ENCODE peak calls at places on chromosomes 2 and 18, in nine cellular contexts. J is activated T-cell treated with anti-CD3 and anti-CD28 coated beads for 48 hours, T is NB4, M is glomerular endothelial cell, R is colonic mucosa, I is EL, Z is NCI-H2081, D is tibial nerve, X is GM12891. E is an unnamed sample.

GRCh38 chr2:240433973-240434727 is 1.3 kb upstream of the GPC1 start:
- DNase-seq in J (no peak), T (peak; percentile 64), M (peak; percentile 4), R (no peak), I (peak; percentile 97), Z (no peak), D (no peak), X (no peak), E (peak; percentile 60)

GRCh38 chr2:38030590-38031326 is 45.2 kb downstream of the CYP1B1 start:
- DNase-seq in J (no peak), T (no peak), M (no peak), R (no peak), I (no peak), Z (no peak), D (peak; percentile 45), X (no peak), E (no peak)

GRCh38 chr2:146129231-146129630 is 1609.3 kb upstream of the ZEB2 start:
- DNase-seq in J (no peak), T (no peak), M (no peak), R (no peak), I (no peak), Z (no peak), D (no peak), X (no peak), E (no peak)

GRCh38 chr2:7378642-7379041 is 461.4 kb downstream of the RNF144A start:
- DNase-seq in J (no peak), T (no peak), M (no peak), R (no peak), I (no peak), Z (no peak), D (no peak), X (no peak), E (no peak)

GRCh38 chr2:110725370-110725769 is 7.0 kb upstream of the ACOXL start:
- DNase-seq in J (no peak), T (no peak), M (no peak), R (no peak), I (no peak), Z (no peak), D (no peak), X (no peak), E (no peak)

GRCh38 chr2:85996591-85996990 is 107.8 kb upstream of the ST3GAL5 start:
- DNase-seq in J (no peak), T (peak; percentile 70), M (no peak), R (no peak), I (no peak), Z (no peak), D (no peak), X (no peak), E (peak; percentile 43)

GRCh38 chr2:239190346-239190745 is 210.5 kb downstream of the HDAC4 start:
- DNase-seq in J (no peak), T (no peak), M (no peak), R (no peak), I (no peak), Z (no peak), D (no peak), X (no peak), E (no peak)

GRCh38 chr18:75958683-75959082 is 531.2 kb upstream of the SMIM21 start:
- DNase-seq in J (no peak), T (no peak), M (no peak), R (no peak), I (no peak), Z (no peak), D (no peak), X (no peak), E (no peak)

GRCh38 chr2:160266078-160266551 is 66.0 kb upstream of the ITGB6 start:
- DNase-seq in J (no peak), T (no peak), M (no peak), R (no peak), I (no peak), Z (no peak), D (no peak), X (no peak), E (no peak)

GRCh38 chr2:143965493-143966164 is 554.3 kb downstream of the ZEB2 start:
- DNase-seq in J (no peak), T (no peak), M (no peak), R (no peak), I (no peak), Z (no peak), D (no peak), X (no peak), E (no peak)

GRCh38 chr2:172226244-172227061 is 123.8 kb upstream of the DLX2 start:
- DNase-seq in J (no peak), T (peak; percentile 26), M (no peak), R (peak; percentile 83), I (no peak), Z (no peak), D (no peak), X (no peak), E (no peak)

GRCh38 chr2:232668805-232669444 is 28.2 kb upstream of the GIGYF2 start:
- DNase-seq in J (no peak), T (peak; percentile 34), M (no peak), R (no peak), I (peak; percentile 12), Z (peak; percentile 44), D (peak; percentile 30), X (no peak), E (no peak)